ENCODE peak calls at places on chromosomes 7 and 10, in five cellular contexts. One of them, this sample, is unnamed.

GRCh38 chr10:16652154-16652553 is 130.5 kb upstream of the C1QL3 start:
- ATAC-seq in lower lobe of right lung: no peak
- ATAC-seq in Right ventricle myocardium inferior: no peak
- ATAC-seq in activated CD4-positive, CD25-positive, alpha-beta regulatory T cell treated with anti-CD3 and anti-CD28 coated beads, Interleukin-2, amount 50 U/mL, for 24 hours: no peak
- ATAC-seq in left colon: no peak
- ATAC-seq in this sample: no peak

GRCh38 chr7:158804335-158804734 is 25.0 kb downstream of the ESYT2 start:
- ATAC-seq in lower lobe of right lung: no peak
- ATAC-seq in Right ventricle myocardium inferior: no peak
- ATAC-seq in activated CD4-positive, CD25-positive, alpha-beta regulatory T cell treated with anti-CD3 and anti-CD28 coated beads, Interleukin-2, amount 50 U/mL, for 24 hours: no peak
- ATAC-seq in left colon: no peak
- ATAC-seq in this sample: no peak

GRCh38 chr7:97275475-97275874 is 158.0 kb downstream of the SDHAF3 start:
- ATAC-seq in lower lobe of right lung: no peak
- ATAC-seq in Right ventricle myocardium inferior: no peak
- ATAC-seq in activated CD4-positive, CD25-positive, alpha-beta regulatory T cell treated with anti-CD3 and anti-CD28 coated beads, Interleukin-2, amount 50 U/mL, for 24 hours: no peak
- ATAC-seq in left colon: peak
- ATAC-seq in this sample: no peak

GRCh38 chr10:33117816-33118215 is 159.8 kb upstream of the ITGB1 start:
- ATAC-seq in lower lobe of right lung: peak
- ATAC-seq in Right ventricle myocardium inferior: no peak
- ATAC-seq in activated CD4-positive, CD25-positive, alpha-beta regulatory T cell treated with anti-CD3 and anti-CD28 coated beads, Interleukin-2, amount 50 U/mL, for 24 hours: no peak
- ATAC-seq in left colon: no peak
- ATAC-seq in this sample: peak

GRCh38 chr7:17674166-17674955 is 265.9 kb downstream of the SNX13 start:
- ATAC-seq in lower lobe of right lung: no peak
- ATAC-seq in Right ventricle myocardium inferior: no peak
- ATAC-seq in activated CD4-positive, CD25-positive, alpha-beta regulatory T cell treated with anti-CD3 and anti-CD28 coated beads, Interleukin-2, amount 50 U/mL, for 24 hours: no peak
- ATAC-seq in left colon: no peak
- ATAC-seq in this sample: peak

GRCh38 chr7:17446340-17446739 is 147.9 kb downstream of the AHR start:
- ATAC-seq in lower lobe of right lung: no peak
- ATAC-seq in Right ventricle myocardium inferior: no peak
- ATAC-seq in activated CD4-positive, CD25-positive, alpha-beta regulatory T cell treated with anti-CD3 and anti-CD28 coated beads, Interleukin-2, amount 50 U/mL, for 24 hours: no peak
- ATAC-seq in left colon: no peak
- ATAC-seq in this sample: no peak

GRCh38 chr7:26555971-26556830 is 264.5 kb downstream of the SNX10 start:
- ATAC-seq in lower lobe of right lung: no peak
- ATAC-seq in Right ventricle myocardium inferior: no peak
- ATAC-seq in activated CD4-positive, CD25-positive, alpha-beta regulatory T cell treated with anti-CD3 and anti-CD28 coated beads, Interleukin-2, amount 50 U/mL, for 24 hours: no peak
- ATAC-seq in left colon: no peak
- ATAC-seq in this sample: no peak

GRCh38 chr10:2978111-2978510 is 89.2 kb upstream of the PFKP start:
- ATAC-seq in lower lobe of right lung: peak
- ATAC-seq in Right ventricle myocardium inferior: no peak
- ATAC-seq in activated CD4-positive, CD25-positive, alpha-beta regulatory T cell treated with anti-CD3 and anti-CD28 coated beads, Interleukin-2, amount 50 U/mL, for 24 hours: no peak
- ATAC-seq in left colon: peak
- ATAC-seq in this sample: peak

GRCh38 chr7:89607797-89608196 is 546.5 kb upstream of the STEAP1 start:
- ATAC-seq in lower lobe of right lung: no peak
- ATAC-seq in Right ventricle myocardium inferior: no peak
- ATAC-seq in activated CD4-positive, CD25-positive, alpha-beta regulatory T cell treated with anti-CD3 and anti-CD28 coated beads, Interleukin-2, amount 50 U/mL, for 24 hours: no peak
- ATAC-seq in left colon: no peak
- ATAC-seq in this sample: no peak

GRCh38 chr7:32150039-32150438 is 79.8 kb upstream of the PDE1C start:
- ATAC-seq in lower lobe of right lung: no peak
- ATAC-seq in Right ventricle myocardium inferior: peak
- ATAC-seq in activated CD4-positive, CD25-positive, alpha-beta regulatory T cell treated with anti-CD3 and anti-CD28 coated beads, Interleukin-2, amount 50 U/mL, for 24 hours: no peak
- ATAC-seq in left colon: no peak
- ATAC-seq in this sample: no peak

GRCh38 chr7:140605337-140605736 is 35.3 kb downstream of the DENND2A start:
- ATAC-seq in lower lobe of right lung: no peak
- ATAC-seq in Right ventricle myocardium inferior: no peak
- ATAC-seq in activated CD4-positive, CD25-positive, alpha-beta regulatory T cell treated with anti-CD3 and anti-CD28 coated beads, Interleukin-2, amount 50 U/mL, for 24 hours: no peak
- ATAC-seq in left colon: no peak
- ATAC-seq in this sample: no peak

GRCh38 chr10:6005856-6006390 is 28.6 kb upstream of the IL15RA start:
- ATAC-seq in lower lobe of right lung: no peak
- ATAC-seq in Right ventricle myocardium inferior: no peak
- ATAC-seq in activated CD4-positive, CD25-positive, alpha-beta regulatory T cell treated with anti-CD3 and anti-CD28 coated beads, Interleukin-2, amount 50 U/mL, for 24 hours: no peak
- ATAC-seq in left colon: no peak
- ATAC-seq in this sample: no peak

GRCh38 chr7:16345979-16346958 is 75.1 kb downstream of the CRPPA start:
- ATAC-seq in lower lobe of right lung: peak
- ATAC-seq in Right ventricle myocardium inferior: no peak
- ATAC-seq in activated CD4-positive, CD25-positive, alpha-beta regulatory T cell treated with anti-CD3 and anti-CD28 coated beads, Interleukin-2, amount 50 U/mL, for 24 hours: no peak
- ATAC-seq in left colon: peak
- ATAC-seq in this sample: peak

GRCh38 chr7:1954366-1955004 is 278.3 kb downstream of the MAD1L1 start:
- ATAC-seq in lower lobe of right lung: no peak
- ATAC-seq in Right ventricle myocardium inferior: no peak
- ATAC-seq in activated CD4-positive, CD25-positive, alpha-beta regulatory T cell treated with anti-CD3 and anti-CD28 coated beads, Interleukin-2, amount 50 U/mL, for 24 hours: no peak
- ATAC-seq in left colon: no peak
- ATAC-seq in this sample: no peak

GRCh38 chr7:44976746-44977196 is 2.0 kb downstream of the MYO1G start:
- ATAC-seq in lower lobe of right lung: no peak
- ATAC-seq in Right ventricle myocardium inferior: no peak
- ATAC-seq in activated CD4-positive, CD25-positive, alpha-beta regulatory T cell treated with anti-CD3 and anti-CD28 coated beads, Interleukin-2, amount 50 U/mL, for 24 hours: no peak
- ATAC-seq in left colon: no peak
- ATAC-seq in this sample: no peak

GRCh38 chr10:122044045-122044661 is 55.2 kb downstream of the TACC2 start:
- ATAC-seq in lower lobe of right lung: no peak
- ATAC-seq in Right ventricle myocardium inferior: peak
- ATAC-seq in activated CD4-positive, CD25-positive, alpha-beta regulatory T cell treated with anti-CD3 and anti-CD28 coated beads, Interleukin-2, amount 50 U/mL, for 24 hours: no peak
- ATAC-seq in left colon: peak
- ATAC-seq in this sample: no peak

GRCh38 chr10:58477902-58478301 is 34.8 kb upstream of the BICC1 start:
- ATAC-seq in lower lobe of right lung: no peak
- ATAC-seq in Right ventricle myocardium inferior: no peak
- ATAC-seq in activated CD4-positive, CD25-positive, alpha-beta regulatory T cell treated with anti-CD3 and anti-CD28 coated beads, Interleukin-2, amount 50 U/mL, for 24 hours: no peak
- ATAC-seq in left colon: no peak
- ATAC-seq in this sample: no peak

GRCh38 chr10:131686781-131687419 is 213.9 kb upstream of the PPP2R2D start:
- ATAC-seq in lower lobe of right lung: no peak
- ATAC-seq in Right ventricle myocardium inferior: no peak
- ATAC-seq in activated CD4-positive, CD25-positive, alpha-beta regulatory T cell treated with anti-CD3 and anti-CD28 coated beads, Interleukin-2, amount 50 U/mL, for 24 hours: no peak
- ATAC-seq in left colon: no peak
- ATAC-seq in this sample: no peak

GRCh38 chr7:71626206-71626605 is 494.3 kb downstream of the GALNT17 start:
- ATAC-seq in lower lobe of right lung: no peak
- ATAC-seq in Right ventricle myocardium inferior: no peak
- ATAC-seq in activated CD4-positive, CD25-positive, alpha-beta regulatory T cell treated with anti-CD3 and anti-CD28 coated beads, Interleukin-2, amount 50 U/mL, for 24 hours: no peak
- ATAC-seq in left colon: no peak
- ATAC-seq in this sample: no peak

GRCh38 chr7:138226001-138226476 is 149.8 kb downstream of the AKR1D1 start:
- ATAC-seq in lower lobe of right lung: peak
- ATAC-seq in Right ventricle myocardium inferior: no peak
- ATAC-seq in activated CD4-positive, CD25-positive, alpha-beta regulatory T cell treated with anti-CD3 and anti-CD28 coated beads, Interleukin-2, amount 50 U/mL, for 24 hours: no peak
- ATAC-seq in left colon: no peak
- ATAC-seq in this sample: no peak

GRCh38 chr7:101315336-101315735 is 6.3 kb downstream of the IFT22 start:
- ATAC-seq in lower lobe of right lung: no peak
- ATAC-seq in Right ventricle myocardium inferior: no peak
- ATAC-seq in activated CD4-positive, CD25-positive, alpha-beta regulatory T cell treated with anti-CD3 and anti-CD28 coated beads, Interleukin-2, amount 50 U/mL, for 24 hours: no peak
- ATAC-seq in left colon: peak
- ATAC-seq in this sample: no peak

GRCh38 chr10:86979977-86980448 is 11.7 kb downstream of the ADIRF start:
- ATAC-seq in lower lobe of right lung: peak
- ATAC-seq in Right ventricle myocardium inferior: peak
- ATAC-seq in activated CD4-positive, CD25-positive, alpha-beta regulatory T cell treated with anti-CD3 and anti-CD28 coated beads, Interleukin-2, amount 50 U/mL, for 24 hours: no peak
- ATAC-seq in left colon: peak
- ATAC-seq in this sample: peak

GRCh38 chr10:71045188-71045841 is 156.9 kb upstream of the PCBD1 start:
- ATAC-seq in lower lobe of right lung: peak
- ATAC-seq in Right ventricle myocardium inferior: peak
- ATAC-seq in activated CD4-positive, CD25-positive, alpha-beta regulatory T cell treated with anti-CD3 and anti-CD28 coated beads, Interleukin-2, amount 50 U/mL, for 24 hours: no peak
- ATAC-seq in left colon: no peak
- ATAC-seq in this sample: no peak

GRCh38 chr7:739455-739963 is 12.4 kb upstream of the PRKAR1B start:
- ATAC-seq in lower lobe of right lung: no peak
- ATAC-seq in Right ventricle myocardium inferior: no peak
- ATAC-seq in activated CD4-positive, CD25-positive, alpha-beta regulatory T cell treated with anti-CD3 and anti-CD28 coated beads, Interleukin-2, amount 50 U/mL, for 24 hours: no peak
- ATAC-seq in left colon: no peak
- ATAC-seq in this sample: no peak

GRCh38 chr10:128596906-128597305 is 470.7 kb upstream of the MKI67 start:
- ATAC-seq in lower lobe of right lung: no peak
- ATAC-seq in Right ventricle myocardium inferior: no peak
- ATAC-seq in activated CD4-positive, CD25-positive, alpha-beta regulatory T cell treated with anti-CD3 and anti-CD28 coated beads, Interleukin-2, amount 50 U/mL, for 24 hours: no peak
- ATAC-seq in left colon: peak
- ATAC-seq in this sample: no peak

This sample was measured in esophagus mucosa.